ENCODE peak calls at places on chromosomes 12 and 14, in five cellular contexts. One of them, this sample, is unnamed.

GRCh38 chr14:93980464-93981201 is 4.3 kb upstream of the ASB2 start:
- DNase-seq in fibroblast of lung: peak
- DNase-seq in GM20000: no peak
- DNase-seq in activated CD8-positive, alpha-beta T cell treated with anti-CD3 and anti-CD28 coated beads for 36 hours: no peak
- DNase-seq in foreskin fibroblast: no peak
- DNase-seq in this sample: no peak

GRCh38 chr14:71714225-71714624 is 218.0 kb upstream of the RGS6 start:
- DNase-seq in fibroblast of lung: peak
- DNase-seq in GM20000: no peak
- DNase-seq in activated CD8-positive, alpha-beta T cell treated with anti-CD3 and anti-CD28 coated beads for 36 hours: no peak
- DNase-seq in foreskin fibroblast: peak
- DNase-seq in this sample: no peak

GRCh38 chr14:96394047-96394815 is 2.3 kb downstream of the AK7 start:
- DNase-seq in fibroblast of lung: no peak
- DNase-seq in GM20000: no peak
- DNase-seq in activated CD8-positive, alpha-beta T cell treated with anti-CD3 and anti-CD28 coated beads for 36 hours: no peak
- DNase-seq in foreskin fibroblast: no peak
- DNase-seq in this sample: no peak

GRCh38 chr14:94617366-94617941 is 5.3 kb downstream of the SERPINA3 start:
- DNase-seq in fibroblast of lung: no peak
- DNase-seq in GM20000: no peak
- DNase-seq in activated CD8-positive, alpha-beta T cell treated with anti-CD3 and anti-CD28 coated beads for 36 hours: no peak
- DNase-seq in foreskin fibroblast: no peak
- DNase-seq in this sample: no peak

GRCh38 chr14:21014761-21015190 is 10.1 kb downstream of the NDRG2 start:
- DNase-seq in fibroblast of lung: peak
- DNase-seq in GM20000: peak
- DNase-seq in activated CD8-positive, alpha-beta T cell treated with anti-CD3 and anti-CD28 coated beads for 36 hours: peak
- DNase-seq in foreskin fibroblast: peak
- DNase-seq in this sample: peak

GRCh38 chr12:26238341-26239126 is 43.2 kb downstream of the SSPN start:
- DNase-seq in fibroblast of lung: peak
- DNase-seq in GM20000: no peak
- DNase-seq in activated CD8-positive, alpha-beta T cell treated with anti-CD3 and anti-CD28 coated beads for 36 hours: no peak
- DNase-seq in foreskin fibroblast: no peak
- DNase-seq in this sample: no peak

GRCh38 chr14:35180179-35180578 is 57.8 kb downstream of the PRORP start:
- DNase-seq in fibroblast of lung: no peak
- DNase-seq in GM20000: no peak
- DNase-seq in activated CD8-positive, alpha-beta T cell treated with anti-CD3 and anti-CD28 coated beads for 36 hours: no peak
- DNase-seq in foreskin fibroblast: no peak
- DNase-seq in this sample: no peak

GRCh38 chr14:33175951-33176350 is 237.3 kb downstream of the NPAS3 start:
- DNase-seq in fibroblast of lung: no peak
- DNase-seq in GM20000: no peak
- DNase-seq in activated CD8-positive, alpha-beta T cell treated with anti-CD3 and anti-CD28 coated beads for 36 hours: no peak
- DNase-seq in foreskin fibroblast: no peak
- DNase-seq in this sample: no peak

GRCh38 chr14:34043627-34044372 is 92.9 kb upstream of the EGLN3 start:
- DNase-seq in fibroblast of lung: peak
- DNase-seq in GM20000: peak
- DNase-seq in activated CD8-positive, alpha-beta T cell treated with anti-CD3 and anti-CD28 coated beads for 36 hours: peak
- DNase-seq in foreskin fibroblast: no peak
- DNase-seq in this sample: peak

GRCh38 chr12:7716391-7716790 is 5.2 kb downstream of the DPPA3 start:
- DNase-seq in fibroblast of lung: no peak
- DNase-seq in GM20000: peak
- DNase-seq in activated CD8-positive, alpha-beta T cell treated with anti-CD3 and anti-CD28 coated beads for 36 hours: no peak
- DNase-seq in foreskin fibroblast: no peak
- DNase-seq in this sample: no peak

GRCh38 chr12:46147144-46147543 is 121.7 kb downstream of the SLC38A1 start:
- DNase-seq in fibroblast of lung: no peak
- DNase-seq in GM20000: no peak
- DNase-seq in activated CD8-positive, alpha-beta T cell treated with anti-CD3 and anti-CD28 coated beads for 36 hours: no peak
- DNase-seq in foreskin fibroblast: no peak
- DNase-seq in this sample: no peak

GRCh38 chr14:75630695-75631452 is 29.8 kb downstream of the ERG28 start:
- DNase-seq in fibroblast of lung: no peak
- DNase-seq in GM20000: no peak
- DNase-seq in activated CD8-positive, alpha-beta T cell treated with anti-CD3 and anti-CD28 coated beads for 36 hours: no peak
- DNase-seq in foreskin fibroblast: no peak
- DNase-seq in this sample: no peak

GRCh38 chr14:75634848-75635247 is 25.8 kb downstream of the ERG28 start:
- DNase-seq in fibroblast of lung: no peak
- DNase-seq in GM20000: no peak
- DNase-seq in activated CD8-positive, alpha-beta T cell treated with anti-CD3 and anti-CD28 coated beads for 36 hours: no peak
- DNase-seq in foreskin fibroblast: no peak
- DNase-seq in this sample: no peak

GRCh38 chr14:75631453-75631831 is 29.2 kb downstream of the ERG28 start:
- DNase-seq in fibroblast of lung: peak
- DNase-seq in GM20000: no peak
- DNase-seq in activated CD8-positive, alpha-beta T cell treated with anti-CD3 and anti-CD28 coated beads for 36 hours: no peak
- DNase-seq in foreskin fibroblast: no peak
- DNase-seq in this sample: no peak

GRCh38 chr14:75640876-75641275 is 19.8 kb downstream of the ERG28 start:
- DNase-seq in fibroblast of lung: no peak
- DNase-seq in GM20000: no peak
- DNase-seq in activated CD8-positive, alpha-beta T cell treated with anti-CD3 and anti-CD28 coated beads for 36 hours: no peak
- DNase-seq in foreskin fibroblast: no peak
- DNase-seq in this sample: no peak

DNA sequence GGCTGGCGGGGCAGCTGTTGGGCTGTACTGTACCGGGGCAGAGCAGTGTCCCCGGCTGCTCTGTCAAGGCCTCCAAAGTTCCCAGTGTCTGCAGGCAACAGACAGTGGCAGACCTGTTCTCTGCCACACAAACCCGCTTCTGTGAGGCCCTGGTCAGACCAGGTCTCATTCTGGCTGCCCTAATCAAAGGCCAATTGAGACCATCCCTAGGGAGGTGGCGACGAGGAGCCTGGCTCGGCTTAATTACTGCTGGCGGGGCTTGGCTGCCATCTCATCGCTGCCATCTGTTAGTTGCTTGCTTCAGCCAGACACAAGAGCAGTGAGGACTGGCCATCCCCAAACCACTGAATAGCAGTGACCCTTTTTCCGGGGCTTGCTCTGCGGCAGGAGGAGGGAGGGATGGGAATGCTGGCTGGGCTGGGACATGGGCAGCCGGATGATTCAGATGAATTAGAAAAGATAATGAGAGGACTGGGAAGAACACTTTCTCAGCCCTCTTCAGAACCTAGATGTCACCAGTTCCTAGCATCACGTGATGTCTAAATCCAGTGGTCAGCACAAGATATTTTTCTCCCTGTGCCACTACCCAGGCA is 24.5 kb downstream of the ERG28 start:
- DNase-seq in fibroblast of lung: peak
- DNase-seq in GM20000: no peak
- DNase-seq in activated CD8-positive, alpha-beta T cell treated with anti-CD3 and anti-CD28 coated beads for 36 hours: no peak
- DNase-seq in foreskin fibroblast: peak
- DNase-seq in this sample: no peak
- TF ChIP-seq CTCF in fibroblast of lung: no peak
- TF ChIP-seq CTCF in GM20000: no peak
- TF ChIP-seq CTCF in activated CD8-positive, alpha-beta T cell treated with anti-CD3 and anti-CD28 coated beads for 36 hours: no peak
- TF ChIP-seq CTCF in foreskin fibroblast: no peak
- TF ChIP-seq CTCF in this sample: no peak

GRCh38 chr12:1604464-1604863 is 10.1 kb upstream of the FBXL14 start:
- DNase-seq in fibroblast of lung: no peak
- DNase-seq in GM20000: no peak
- DNase-seq in activated CD8-positive, alpha-beta T cell treated with anti-CD3 and anti-CD28 coated beads for 36 hours: no peak
- DNase-seq in foreskin fibroblast: no peak
- DNase-seq in this sample: no peak
- TF ChIP-seq CTCF in fibroblast of lung: no peak
- TF ChIP-seq CTCF in GM20000: no peak
- TF ChIP-seq CTCF in activated CD8-positive, alpha-beta T cell treated with anti-CD3 and anti-CD28 coated beads for 36 hours: no peak
- TF ChIP-seq CTCF in foreskin fibroblast: no peak
- TF ChIP-seq CTCF in this sample: no peak

GRCh38 chr12:82525616-82526015 is 161.1 kb upstream of the TMTC2 start:
- DNase-seq in fibroblast of lung: no peak
- DNase-seq in GM20000: no peak
- DNase-seq in activated CD8-positive, alpha-beta T cell treated with anti-CD3 and anti-CD28 coated beads for 36 hours: no peak
- DNase-seq in foreskin fibroblast: no peak
- DNase-seq in this sample: no peak
- TF ChIP-seq CTCF in fibroblast of lung: no peak
- TF ChIP-seq CTCF in GM20000: no peak
- TF ChIP-seq CTCF in activated CD8-positive, alpha-beta T cell treated with anti-CD3 and anti-CD28 coated beads for 36 hours: no peak
- TF ChIP-seq CTCF in foreskin fibroblast: no peak
- TF ChIP-seq CTCF in this sample: no peak

DNA sequence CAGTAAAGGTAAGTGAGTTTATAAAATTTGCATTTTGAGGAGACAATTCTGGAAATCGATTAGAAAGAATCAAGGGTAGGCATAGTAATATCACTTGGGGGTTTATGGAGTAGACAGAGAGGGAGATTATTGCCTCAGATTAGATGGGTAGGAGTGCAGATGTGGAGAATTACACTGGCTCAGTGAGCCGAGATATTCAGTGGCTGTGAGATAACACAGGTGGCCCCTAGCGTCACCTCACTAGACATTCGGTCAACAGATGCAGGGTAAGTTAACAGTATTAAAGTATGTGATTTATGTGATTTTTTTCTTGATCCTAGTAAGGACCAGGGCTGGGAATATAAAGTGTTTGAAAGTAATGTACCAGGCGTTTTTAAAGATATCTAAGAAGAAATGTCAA is 39.6 kb upstream of the KLRD1 start:
- DNase-seq in fibroblast of lung: no peak
- DNase-seq in GM20000: no peak
- DNase-seq in activated CD8-positive, alpha-beta T cell treated with anti-CD3 and anti-CD28 coated beads for 36 hours: no peak
- DNase-seq in foreskin fibroblast: no peak
- DNase-seq in this sample: no peak
- TF ChIP-seq CTCF in fibroblast of lung: no peak
- TF ChIP-seq CTCF in GM20000: no peak
- TF ChIP-seq CTCF in activated CD8-positive, alpha-beta T cell treated with anti-CD3 and anti-CD28 coated beads for 36 hours: no peak
- TF ChIP-seq CTCF in foreskin fibroblast: no peak
- TF ChIP-seq CTCF in this sample: no peak

GRCh38 chr12:103755425-103755824 is 85.6 kb downstream of the NT5DC3 start:
- DNase-seq in fibroblast of lung: no peak
- DNase-seq in GM20000: no peak
- DNase-seq in activated CD8-positive, alpha-beta T cell treated with anti-CD3 and anti-CD28 coated beads for 36 hours: no peak
- DNase-seq in foreskin fibroblast: no peak
- DNase-seq in this sample: no peak

GRCh38 chr12:103758310-103759089 is 82.5 kb downstream of the NT5DC3 start:
- DNase-seq in fibroblast of lung: no peak
- DNase-seq in GM20000: no peak
- DNase-seq in activated CD8-positive, alpha-beta T cell treated with anti-CD3 and anti-CD28 coated beads for 36 hours: no peak
- DNase-seq in foreskin fibroblast: no peak
- DNase-seq in this sample: no peak

GRCh38 chr12:103762473-103762872 is 78.6 kb downstream of the NT5DC3 start:
- DNase-seq in fibroblast of lung: no peak
- DNase-seq in GM20000: no peak
- DNase-seq in activated CD8-positive, alpha-beta T cell treated with anti-CD3 and anti-CD28 coated beads for 36 hours: no peak
- DNase-seq in foreskin fibroblast: no peak
- DNase-seq in this sample: no peak

GRCh38 chr12:103756443-103756842 is 84.6 kb downstream of the NT5DC3 start:
- DNase-seq in fibroblast of lung: no peak
- DNase-seq in GM20000: no peak
- DNase-seq in activated CD8-positive, alpha-beta T cell treated with anti-CD3 and anti-CD28 coated beads for 36 hours: no peak
- DNase-seq in foreskin fibroblast: no peak
- DNase-seq in this sample: no peak

DNA sequence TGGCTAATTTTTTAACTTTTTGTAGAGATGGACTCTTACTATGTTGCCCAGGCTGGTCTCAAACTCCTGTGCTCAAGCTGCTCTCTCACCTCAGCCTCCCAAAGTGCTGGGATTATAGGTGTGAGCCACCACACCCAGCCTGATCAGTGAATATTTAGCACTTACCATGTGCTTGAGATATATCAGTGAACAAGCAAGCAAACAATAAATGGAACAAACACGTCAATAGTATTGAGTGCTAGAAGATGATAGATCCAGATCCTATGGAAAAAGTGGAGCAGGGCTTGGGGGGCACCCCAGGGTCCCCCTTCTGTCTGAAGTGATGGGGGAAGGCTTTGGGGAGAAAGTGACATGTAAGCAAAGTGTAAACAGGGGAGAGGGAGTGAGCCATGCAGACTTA is 83.8 kb downstream of the NT5DC3 start:
- DNase-seq in fibroblast of lung: no peak
- DNase-seq in GM20000: no peak
- DNase-seq in activated CD8-positive, alpha-beta T cell treated with anti-CD3 and anti-CD28 coated beads for 36 hours: no peak
- DNase-seq in foreskin fibroblast: no peak
- DNase-seq in this sample: no peak
- TF ChIP-seq CTCF in fibroblast of lung: no peak
- TF ChIP-seq CTCF in GM20000: no peak
- TF ChIP-seq CTCF in activated CD8-positive, alpha-beta T cell treated with anti-CD3 and anti-CD28 coated beads for 36 hours: no peak
- TF ChIP-seq CTCF in foreskin fibroblast: no peak
- TF ChIP-seq CTCF in this sample: no peak

DNA sequence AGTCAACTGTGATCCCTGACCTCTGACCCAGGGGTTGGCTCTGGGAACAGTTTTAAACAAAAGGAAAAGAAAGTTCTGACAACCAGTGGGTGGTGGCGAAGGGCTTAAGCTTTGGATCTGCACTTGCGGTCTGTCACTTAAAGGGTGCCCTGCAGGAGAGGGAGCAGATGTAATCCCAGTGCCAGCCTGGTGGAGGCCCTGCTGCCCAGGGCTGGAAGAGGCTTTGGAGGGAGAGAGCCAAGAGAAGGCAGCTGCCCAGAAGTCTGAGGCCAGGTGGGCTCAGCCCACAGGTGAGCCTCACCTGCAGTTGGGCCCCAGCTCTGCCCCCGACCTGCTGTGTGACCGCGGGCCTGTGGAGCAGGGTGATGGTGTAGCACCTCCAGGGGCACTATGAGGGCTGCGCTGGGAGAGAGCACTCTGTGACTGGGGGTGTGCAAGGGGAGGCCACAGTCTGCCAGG is 19.1 kb downstream of the SH2B3 start:
- DNase-seq in fibroblast of lung: no peak
- DNase-seq in GM20000: no peak
- DNase-seq in activated CD8-positive, alpha-beta T cell treated with anti-CD3 and anti-CD28 coated beads for 36 hours: peak
- DNase-seq in foreskin fibroblast: no peak
- DNase-seq in this sample: no peak
- TF ChIP-seq CTCF in fibroblast of lung: no peak
- TF ChIP-seq CTCF in GM20000: no peak
- TF ChIP-seq CTCF in activated CD8-positive, alpha-beta T cell treated with anti-CD3 and anti-CD28 coated beads for 36 hours: peak
- TF ChIP-seq CTCF in foreskin fibroblast: no peak
- TF ChIP-seq CTCF in this sample: no peak

DNA sequence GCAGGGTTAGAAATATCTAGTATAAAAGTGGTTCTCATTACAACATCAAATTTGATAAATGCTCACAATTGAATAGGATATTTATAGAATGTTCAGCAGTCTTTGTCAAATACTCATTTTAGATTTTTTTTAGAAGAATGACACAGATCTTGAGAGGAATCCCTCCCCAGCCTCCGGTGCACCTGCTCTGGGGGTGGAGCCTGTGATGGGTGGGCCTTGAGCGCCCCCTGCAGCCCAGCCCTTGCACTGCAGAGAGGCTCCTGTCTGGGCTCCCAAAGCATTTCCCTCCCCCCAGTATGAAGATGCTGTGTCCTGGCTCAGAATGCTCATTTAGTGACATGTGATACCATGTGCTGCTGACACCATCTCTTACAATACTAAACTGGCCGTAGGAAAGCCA is 792.3 kb downstream of the TMEM121 start:
- DNase-seq in fibroblast of lung: no peak
- DNase-seq in GM20000: peak
- DNase-seq in activated CD8-positive, alpha-beta T cell treated with anti-CD3 and anti-CD28 coated beads for 36 hours: peak
- DNase-seq in foreskin fibroblast: no peak
- DNase-seq in this sample: peak
- TF ChIP-seq CTCF in fibroblast of lung: no peak
- TF ChIP-seq CTCF in GM20000: peak
- TF ChIP-seq CTCF in activated CD8-positive, alpha-beta T cell treated with anti-CD3 and anti-CD28 coated beads for 36 hours: peak
- TF ChIP-seq CTCF in foreskin fibroblast: no peak
- TF ChIP-seq CTCF in this sample: peak

GRCh38 chr14:58638231-58639205 is 756 bp downstream of the DACT1 start:
- DNase-seq in fibroblast of lung: peak
- DNase-seq in GM20000: peak
- DNase-seq in activated CD8-positive, alpha-beta T cell treated with anti-CD3 and anti-CD28 coated beads for 36 hours: peak
- DNase-seq in foreskin fibroblast: peak
- DNase-seq in this sample: peak
- TF ChIP-seq CTCF in fibroblast of lung: no peak
- TF ChIP-seq CTCF in GM20000: no peak
- TF ChIP-seq CTCF in activated CD8-positive, alpha-beta T cell treated with anti-CD3 and anti-CD28 coated beads for 36 hours: no peak
- TF ChIP-seq CTCF in foreskin fibroblast: no peak
- TF ChIP-seq CTCF in this sample: no peak

This sample was measured in GM13976.